ENCODE peak calls at places on chromosomes 1 and 21, in nine cellular contexts. H is psoas muscle; R is mucosa of descending colon; C is activated CD8-positive, alpha-beta T cell treated with anti-CD3 and anti-CD28 coated beads for 36 hours; I is WTC11; B is natural killer cell; D is SK-N-SH treated with all-trans-retinoic acid at 6 μM for 48 hours; Y is upper lobe of right lung; G is foreskin keratinocyte. N is an unnamed sample.

GRCh38 chr1:11331036-11331765 is 58.2 kb downstream of the UBIAD1 start:
- ATAC-seq in H (no peak), R (no peak), G (peak; percentile 37), D (no peak), C (no peak), I (no peak), B (no peak), Y (no peak), N (no peak)

GRCh38 chr1:167121375-167122120 is 27.7 kb downstream of the STYXL2 start:
- ATAC-seq in D (peak; percentile 67), B (peak; percentile 83), H (peak; percentile 42), R (peak; percentile 96), Y (peak; percentile 90), G (peak; percentile 84), I (peak; percentile 80), C (peak; percentile 63), N (no peak)

GRCh38 chr1:116297495-116298212 is 75.4 kb upstream of the ATP1A1 start:
- ATAC-seq in I (no peak), B (no peak), Y (peak; percentile 21), H (no peak), D (no peak), G (no peak), R (no peak), C (no peak), N (no peak)

GRCh38 chr1:37240897-37241296 is 206.6 kb upstream of the GRIK3 start:
- ATAC-seq in D (no peak), I (peak; percentile 43), R (no peak), G (no peak), Y (no peak), H (no peak), C (no peak), B (no peak), N (no peak)

GRCh38 chr1:111924786-111925185 is 64.7 kb downstream of the KCND3 start:
- ATAC-seq in D (no peak), R (no peak), I (no peak), B (no peak), G (no peak), H (no peak), C (no peak), Y (no peak), N (no peak)

GRCh38 chr1:218573871-218574270 is 228.7 kb downstream of the TGFB2 start:
- ATAC-seq in G (no peak), D (no peak), C (no peak), R (no peak), H (no peak), B (no peak), I (no peak), Y (no peak), N (no peak)

GRCh38 chr1:48493970-48494769 is 22.2 kb upstream of the SPATA6 start:
- ATAC-seq in Y (peak; percentile 13), R (peak; percentile 76), B (no peak), H (no peak), I (peak; percentile 10), D (peak; percentile 30), G (peak; percentile 2), C (no peak), N (peak; percentile 77)

GRCh38 chr1:19081218-19081893 is 124.9 kb upstream of the IFFO2 start:
- ATAC-seq in H (no peak), Y (peak; percentile 67), G (no peak), R (peak; percentile 82), C (no peak), I (no peak), B (no peak), D (no peak), N (peak; percentile 82)

GRCh38 chr1:151803915-151804314 is 1.3 kb downstream of the LINGO4 start:
- ATAC-seq in G (no peak), R (no peak), C (no peak), D (no peak), I (no peak), B (no peak), H (no peak), Y (no peak), N (no peak)

GRCh38 chr1:169312084-169312954 is 55.3 kb downstream of the NME7 start:
- ATAC-seq in H (no peak), G (peak; percentile 100), R (peak; percentile 64), D (peak; percentile 99), Y (peak; percentile 70), C (peak; percentile 90), B (peak; percentile 87), I (no peak), N (no peak)

GRCh38 chr1:101105877-101106276 is 80.3 kb upstream of the DPH5 start:
- ATAC-seq in H (peak; percentile 70), Y (peak; percentile 25), G (no peak), I (no peak), R (no peak), B (no peak), C (no peak), D (no peak), N (no peak)

GRCh38 chr21:15472108-15472507 is 257.7 kb upstream of the USP25 start:
- ATAC-seq in B (no peak), C (no peak), I (no peak), D (no peak), R (no peak), H (peak; percentile 92), Y (no peak), G (no peak), N (no peak)

GRCh38 chr1:95257758-95258157 is 23.7 kb downstream of the RWDD3 start:
- ATAC-seq in D (no peak), B (no peak), H (no peak), R (no peak), G (peak; percentile 76), Y (no peak), C (no peak), I (no peak), N (no peak)

GRCh38 chr1:182377175-182377574 is 14.4 kb downstream of the GLUL start:
- ATAC-seq in I (no peak), Y (no peak), C (no peak), D (no peak), B (no peak), G (peak; percentile 79), R (no peak), H (no peak), N (no peak)

GRCh38 chr1:227774721-227775665 is 39.8 kb downstream of the SNAP47 start:
- ATAC-seq in I (no peak), D (peak; percentile 4), H (no peak), C (no peak), G (no peak), Y (no peak), B (no peak), R (no peak), N (peak; percentile 63)

GRCh38 chr1:203172184-203173115 is 3.2 kb downstream of the MYBPH start:
- ATAC-seq in H (peak; percentile 86), Y (peak; percentile 83), D (peak; percentile 85), G (peak; percentile 62), R (peak; percentile 85), C (peak; percentile 74), I (peak; percentile 91), B (peak; percentile 34), N (peak; percentile 42)

GRCh38 chr21:26835027-26835713 is 10.0 kb downstream of the ADAMTS1 start:
- ATAC-seq in C (no peak), D (peak; percentile 44), G (peak; percentile 77), I (peak; percentile 42), H (peak; percentile 9), B (no peak), R (no peak), Y (no peak), N (peak; percentile 17)

GRCh38 chr1:89900791-89901708 is 80.2 kb downstream of the LRRC8D start:
- ATAC-seq in R (peak; percentile 71), C (no peak), H (no peak), I (no peak), B (no peak), G (no peak), Y (no peak), D (no peak), N (no peak)

GRCh38 chr1:56376188-56376984 is 203.0 kb downstream of the PLPP3 start:
- ATAC-seq in D (peak; percentile 61), G (peak; percentile 83), B (no peak), I (peak; percentile 79), C (no peak), Y (peak; percentile 48), H (peak; percentile 80), R (no peak), N (peak; percentile 83)

GRCh38 chr1:220828950-220829586 is 42.4 kb downstream of the MTARC1 start:
- ATAC-seq in D (no peak), R (no peak), Y (no peak), C (no peak), H (no peak), G (no peak), I (no peak), B (no peak), N (peak; percentile 20)

GRCh38 chr1:43732132-43732531 is 24.8 kb downstream of the ST3GAL3 start:
- ATAC-seq in H (peak; percentile 91), G (no peak), R (no peak), Y (no peak), C (no peak), B (no peak), D (no peak), I (no peak), N (no peak)

GRCh38 chr1:56291374-56291841 is 288.0 kb downstream of the PLPP3 start:
- ATAC-seq in D (no peak), I (peak; percentile 86), G (no peak), Y (peak; percentile 71), H (peak; percentile 72), B (no peak), R (no peak), C (no peak), N (peak; percentile 59)

GRCh38 chr1:61064673-61065072 is 17.7 kb upstream of the NFIA start:
- ATAC-seq in B (no peak), H (no peak), I (no peak), D (no peak), C (no peak), R (no peak), G (no peak), Y (no peak), N (no peak)

GRCh38 chr1:21742578-21742977 is 40.4 kb downstream of the USP48 start:
- ATAC-seq in B (no peak), C (peak; percentile 60), H (peak; percentile 43), D (no peak), Y (no peak), G (no peak), R (no peak), I (no peak), N (no peak)

GRCh38 chr1:168340796-168341510 is 60.3 kb downstream of the TBX19 start:
- ATAC-seq in H (no peak), D (no peak), G (no peak), B (peak; percentile 31), R (no peak), I (no peak), Y (no peak), C (no peak), N (no peak)

GRCh38 chr1:9039761-9040658 is 13.8 kb upstream of the SLC2A7 start:
- ATAC-seq in B (no peak), G (no peak), R (no peak), I (no peak), D (no peak), C (no peak), H (no peak), Y (peak; percentile 6), N (no peak)

GRCh38 chr1:227006397-227006796 is 66.3 kb downstream of the COQ8A start:
- ATAC-seq in B (no peak), I (no peak), D (no peak), R (no peak), G (no peak), H (no peak), Y (no peak), C (no peak), N (no peak)

GRCh38 chr1:247357781-247358211 is 26.1 kb upstream of the ZNF496 start:
- ATAC-seq in Y (peak; percentile 47), D (no peak), R (peak; percentile 29), C (peak; percentile 30), I (no peak), G (peak; percentile 41), H (peak; percentile 34), B (no peak), N (peak; percentile 22)

GRCh38 chr1:98278055-98278454 is 357.2 kb upstream of the DPYD start:
- ATAC-seq in B (no peak), H (no peak), D (no peak), C (no peak), R (no peak), G (no peak), Y (no peak), I (peak; percentile 66), N (no peak)

GRCh38 chr1:12275370-12275769 is 45.5 kb downstream of the VPS13D start:
- ATAC-seq in I (peak; percentile 74), C (no peak), Y (peak; percentile 71), B (no peak), R (peak; percentile 48), G (peak; percentile 32), H (no peak), D (peak; percentile 67), N (no peak)

GRCh38 chr21:42518216-42518615 is 4.6 kb downstream of the SLC37A1 start:
- ATAC-seq in C (no peak), B (no peak), I (no peak), G (no peak), D (peak; percentile 65), Y (no peak), H (peak; percentile 24), R (peak; percentile 4), N (no peak)

N was measured in gastroesophageal sphincter.